ENCODE peak calls at places on chromosomes 11 and 22, in seven cellular contexts. J, F, H, Z, D, U and O are unnamed samples.
A peak's percentile ranks its signal among the peaks of the same experiment; 100 is the strongest.

GRCh38 chr11:118139578-118139977 is 13.0 kb downstream of the SCN4B start:
- DNase-seq in U (no peak), Z (no peak), F (peak; percentile 7), H (no peak), J (no peak), D (no peak), O (no peak)

GRCh38 chr11:106262852-106263251 is 185.4 kb downstream of the AASDHPPT start:
- DNase-seq in F (no peak), H (no peak), U (no peak), D (no peak), J (no peak), Z (no peak), O (no peak)

GRCh38 chr11:69513196-69513595 is 31.7 kb downstream of the LINC01488 start:
- DNase-seq in H (no peak), U (no peak), F (no peak), D (no peak), Z (no peak), J (no peak), O (no peak)

GRCh38 chr11:10728779-10729472 is 22.1 kb upstream of the CTR9 start:
- DNase-seq in H (no peak), J (no peak), U (peak; percentile 35), Z (no peak), D (no peak), F (peak; percentile 64), O (peak; percentile 38)

GRCh38 chr11:102312656-102313055 is 4.6 kb upstream of the BIRC3 start:
- DNase-seq in Z (no peak), J (no peak), D (no peak), U (peak; percentile 40), F (peak; percentile 45), H (peak; percentile 65), O (peak; percentile 52)

GRCh38 chr22:46012881-46013281 is 35.9 kb upstream of the WNT7B start:
- DNase-seq in Z (no peak), U (no peak), D (peak; percentile 40), H (no peak), F (no peak), J (no peak), O (no peak)

GRCh38 chr11:126212089-126212660 is 593 bp downstream of the FAM118B start:
- DNase-seq in F (no peak), Z (no peak), D (no peak), U (peak; percentile 24), H (peak; percentile 7), J (no peak), O (peak; percentile 27)

GRCh38 chr22:35411112-35411511 is 11.2 kb downstream of the MCM5 start:
- DNase-seq in F (no peak), D (no peak), Z (no peak), J (no peak), U (no peak), H (no peak), O (no peak)

GRCh38 chr22:25402501-25403283 is 161.8 kb upstream of the GRK3 start:
- DNase-seq in F (peak; percentile 34), D (peak; percentile 51), Z (no peak), H (no peak), U (peak; percentile 59), J (no peak), O (peak; percentile 30)

GRCh38 chr22:46574993-46575914 is 37.8 kb upstream of the CELSR1 start:
- DNase-seq in J (peak; percentile 81), F (no peak), Z (no peak), D (peak; percentile 86), H (no peak), U (no peak), O (no peak)

GRCh38 chr11:3995949-3996554 is 98.5 kb upstream of the RRM1 start:
- DNase-seq in D (peak; percentile 41), U (peak; percentile 42), J (no peak), H (peak; percentile 25), Z (no peak), F (peak; percentile 68), O (peak; percentile 77)

GRCh38 chr11:113697798-113698407 is 8.2 kb downstream of the TMPRSS5 start:
- DNase-seq in D (no peak), J (no peak), H (no peak), F (peak; percentile 6), U (no peak), Z (no peak), O (no peak)

GRCh38 chr11:80280737-80281136 is 839.9 kb upstream of the TENM4 start:
- DNase-seq in F (no peak), D (no peak), H (no peak), Z (no peak), J (no peak), U (no peak), O (no peak)

GRCh38 chr11:86380295-86380694 is 5.6 kb downstream of the CCDC81 start:
- DNase-seq in Z (no peak), F (no peak), H (no peak), J (no peak), U (no peak), D (no peak), O (no peak)

GRCh38 chr11:641806-642370 is 4.8 kb downstream of the DRD4 start:
- DNase-seq in J (peak; percentile 37), D (no peak), U (no peak), Z (no peak), F (no peak), H (no peak), O (no peak)

GRCh38 chr11:7637447-7638157 is 35.7 kb downstream of the CYB5R2 start:
- DNase-seq in Z (no peak), D (peak; percentile 37), F (peak; percentile 92), H (peak; percentile 16), J (no peak), U (peak; percentile 65), O (peak; percentile 61)

GRCh38 chr11:72015511-72016061 is 16.9 kb downstream of the IL18BP start:
- DNase-seq in H (peak; percentile 26), F (peak; percentile 35), Z (no peak), J (no peak), D (no peak), U (peak; percentile 24), O (peak; percentile 48)

GRCh38 chr11:133790995-133791394 is 54.3 kb downstream of the SPATA19 start:
- DNase-seq in Z (no peak), F (no peak), J (no peak), H (no peak), D (no peak), U (no peak), O (no peak)

GRCh38 chr11:27385245-27385644 is 22.2 kb upstream of the CCDC34 start:
- DNase-seq in Z (no peak), D (peak; percentile 58), J (no peak), U (peak; percentile 82), H (peak; percentile 85), F (peak; percentile 85), O (peak; percentile 78)

GRCh38 chr11:45924927-45925326 is 2.5 kb downstream of the LARGE2 start:
- DNase-seq in D (no peak), U (no peak), F (no peak), J (no peak), H (no peak), Z (no peak), O (no peak)

GRCh38 chr22:50178871-50179869 is 6.5 kb upstream of the TRABD start:
- DNase-seq in Z (no peak), D (no peak), F (no peak), J (no peak), H (no peak), U (no peak), O (no peak)

GRCh38 chr11:122176651-122177050 is 60.6 kb upstream of the BLID start:
- DNase-seq in J (no peak), D (no peak), Z (no peak), H (no peak), F (no peak), U (no peak), O (no peak)
- H3K4me3 ChIP-seq in J (no peak overlapping the region), D (no peak overlapping the region), Z (no peak overlapping the region), H (peak overlapping the region; percentile 86), F (peak overlapping the region; percentile 98), U (peak overlapping the region; percentile 61), O (no peak overlapping the region)

DNA sequence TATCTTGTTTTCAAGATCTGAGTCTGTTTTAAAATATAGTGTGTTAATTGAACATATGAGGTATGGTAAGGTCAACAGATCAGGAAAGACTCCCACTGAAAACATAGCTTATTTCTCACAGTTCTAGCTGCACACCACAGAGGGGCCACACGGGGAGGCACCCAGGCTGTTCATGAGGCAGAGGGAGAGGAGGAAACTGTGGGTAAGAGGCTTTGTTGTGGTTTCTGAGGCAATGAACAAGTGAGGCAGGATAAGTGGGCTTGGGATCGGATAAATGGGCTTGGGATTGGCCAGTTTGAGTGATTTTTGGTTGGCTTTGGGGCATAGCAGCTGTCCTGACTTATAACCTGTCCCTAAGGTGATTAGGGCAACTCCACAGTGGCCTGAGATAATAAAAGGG is 242.1 kb downstream of the LUZP2 start:
- DNase-seq in H (no peak), J (no peak), F (no peak), Z (no peak), D (no peak), U (no peak), O (no peak)
- TF ChIP-seq CTCF in H (no peak), J (no peak), F (no peak), Z (no peak), D (no peak), U (no peak), O (no peak)

DNA sequence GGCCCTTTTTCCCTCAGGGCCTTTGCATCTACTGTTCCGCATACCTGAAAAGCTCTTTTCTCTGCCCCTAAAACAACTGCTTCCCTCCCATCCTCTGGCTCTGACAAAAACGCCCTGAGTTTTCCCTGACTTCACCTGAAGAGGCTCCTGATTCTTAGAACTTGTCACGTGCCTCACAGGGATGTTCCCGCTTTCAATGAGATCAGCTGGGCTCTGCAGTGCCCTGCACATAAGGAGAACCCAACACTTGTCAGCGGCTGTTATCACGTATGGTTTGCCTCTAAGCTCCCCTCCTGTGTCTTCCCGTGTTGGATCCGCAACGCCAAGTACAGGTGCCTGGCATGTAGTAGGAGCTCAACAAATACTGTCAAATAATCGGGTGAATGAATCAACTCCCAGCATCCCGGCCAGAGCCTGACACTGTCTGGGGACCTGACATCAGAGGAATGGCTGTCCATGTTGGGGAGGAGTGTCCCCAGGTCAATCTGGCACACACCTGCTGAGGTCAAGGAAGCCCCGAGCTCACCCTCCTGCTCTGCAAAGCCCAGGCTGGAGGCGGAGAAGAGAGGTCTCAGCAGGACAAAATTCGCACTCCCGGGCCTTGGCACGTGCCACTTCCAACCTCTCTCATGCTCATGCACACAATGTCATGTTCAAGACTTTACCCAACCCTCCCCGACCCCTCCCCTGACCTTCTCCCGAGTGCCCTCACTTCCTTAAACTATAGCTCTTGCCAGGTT is 4.2 kb upstream of the GRK2 start:
- DNase-seq in D (peak; percentile 22), H (no peak), Z (peak; percentile 8), J (peak; percentile 46), U (no peak), F (no peak), O (no peak)
- H3K4me3 ChIP-seq in D (peak overlapping the region; percentile 40), H (no peak overlapping the region), Z (peak overlapping the region; percentile 20), J (no peak overlapping the region), U (no peak overlapping the region), F (no peak overlapping the region), O (no peak overlapping the region)

GRCh38 chr11:24781288-24781687 is 284.4 kb downstream of the LUZP2 start:
- DNase-seq in D (no peak), U (no peak), F (no peak), H (no peak), J (no peak), Z (no peak), O (no peak)
- TF ChIP-seq CTCF in D (no peak), U (no peak), F (no peak), H (no peak), J (no peak), Z (no peak), O (no peak)

GRCh38 chr22:31754813-31755212 is 994 bp downstream of the DEPDC5 start:
- DNase-seq in U (no peak), J (no peak), D (no peak), H (peak; percentile 4), Z (no peak), F (peak; percentile 28), O (no peak)
- H3K4me3 ChIP-seq in U (peak overlapping the region; percentile 67), J (no peak overlapping the region), D (no peak overlapping the region), H (no peak overlapping the region), Z (no peak overlapping the region), F (peak overlapping the region; percentile 73), O (peak overlapping the region; percentile 92)